ENCODE peak calls at places on chromosomes 13 and 19, in six cellular contexts. T is 8988T; J is activated CD4-positive, alpha-beta T cell treated with anti-CD3 and anti-CD28 coated beads, Interleukin-2, amount 50 U/mL, for 1 hour; O is hypothalamus; M is CD4-positive, alpha-beta T cell; G is Caco-2. R is an unnamed sample.
A peak's percentile ranks its signal among the peaks of the same experiment; 100 is the strongest.

GRCh38 chr19:51460164-51460992 is 2.1 kb upstream of the SIGLEC8 start:
- DNase-seq in T (peak; percentile 26), J (no peak), M (no peak), G (no peak), O (no peak), R (no peak)

GRCh38 chr19:16118489-16119033 is 6.9 kb downstream of the RAB8A start:
- DNase-seq in M (no peak), J (no peak), G (no peak), T (no peak), O (no peak), R (no peak)

GRCh38 chr13:33639640-33640080 is 178.3 kb upstream of the RFC3 start:
- DNase-seq in O (no peak), G (no peak), M (no peak), J (no peak), T (no peak), R (no peak)

GRCh38 chr19:23283925-23284324 is 33.7 kb upstream of the ZNF724 start:
- DNase-seq in O (no peak), M (peak; percentile 43), J (peak; percentile 65), T (no peak), G (peak; percentile 40), R (peak; percentile 38)

GRCh38 chr13:21326155-21327030 is 132.7 kb downstream of the ZDHHC20 start:
- DNase-seq in J (no peak), O (no peak), T (no peak), M (no peak), G (peak; percentile 56), R (no peak)

GRCh38 chr13:39013462-39013861 is 22.8 kb upstream of the STOML3 start:
- DNase-seq in J (no peak), G (no peak), O (no peak), M (no peak), T (no peak), R (no peak)

GRCh38 chr19:33460221-33460908 is 61.2 kb downstream of the PEPD start:
- DNase-seq in G (no peak), T (no peak), J (no peak), M (no peak), O (no peak), R (no peak)

GRCh38 chr19:42313096-42313839 is at the start of gene TMEM145:
- DNase-seq in O (peak; percentile 9), M (no peak), J (peak; percentile 31), G (peak; percentile 83), T (peak; percentile 85), R (no peak)

GRCh38 chr19:29837448-29837961 is 25.7 kb downstream of the CCNE1 start:
- DNase-seq in J (no peak), G (no peak), M (no peak), T (no peak), O (no peak), R (peak; percentile 62)

GRCh38 chr19:49398001-49398615 is 10.1 kb downstream of the KASH5 start:
- DNase-seq in O (no peak), T (no peak), G (no peak), J (no peak), M (no peak), R (no peak)

GRCh38 chr13:61413572-61413971 is 2.1 kb downstream of the PCDH20 start:
- DNase-seq in O (no peak), J (no peak), M (no peak), G (no peak), T (no peak), R (no peak)

GRCh38 chr19:56639217-56639616 is 3.7 kb upstream of the SMIM17 start:
- DNase-seq in G (peak; percentile 6), J (no peak), M (no peak), O (no peak), T (no peak), R (no peak)

GRCh38 chr13:21150013-21150412 is 26.3 kb downstream of the SKA3 start:
- DNase-seq in M (no peak), G (no peak), T (no peak), O (no peak), J (no peak), R (no peak)

GRCh38 chr13:22738357-22738756 is 442.4 kb upstream of the SGCG start:
- DNase-seq in O (no peak), M (no peak), T (no peak), J (no peak), G (no peak), R (no peak)

GRCh38 chr13:40476175-40476958 is 190.1 kb downstream of the FOXO1 start:
- DNase-seq in J (no peak), T (no peak), G (peak; percentile 47), O (no peak), M (no peak), R (no peak)

GRCh38 chr13:75705395-75705794 is 69.3 kb downstream of the LMO7 start:
- DNase-seq in M (no peak), O (no peak), G (no peak), J (no peak), T (no peak), R (no peak)

GRCh38 chr13:36480726-36481485 is 48.6 kb downstream of the CCNA1 start:
- DNase-seq in T (no peak), M (no peak), G (no peak), O (no peak), J (no peak), R (no peak)

GRCh38 chr19:14059093-14059480 is 2.8 kb downstream of the PALM3 start:
- DNase-seq in T (no peak), O (no peak), J (peak; percentile 59), G (no peak), M (peak; percentile 38), R (peak; percentile 57)

GRCh38 chr19:56309511-56310185 is 5.0 kb downstream of the ZSCAN5A start:
- DNase-seq in M (peak; percentile 26), T (peak; percentile 55), J (peak; percentile 52), G (peak; percentile 77), O (no peak), R (peak; percentile 13)

GRCh38 chr19:2477141-2477710 is 1.3 kb downstream of the GADD45B start:
- DNase-seq in O (peak; percentile 32), G (no peak), M (no peak), J (peak; percentile 32), T (no peak), R (no peak)

R was measured in CD8-positive, alpha-beta T cell.